ENCODE peak calls at places on chromosomes 6 and 20, in four cellular contexts. F, L, W and U are unnamed samples.

GRCh38 chr6:158863646-158864045 is 44.5 kb upstream of the EZR start:
- DNase-seq in F (no peak), L (no peak), W (no peak), U (no peak)

GRCh38 chr6:164398647-164399046 is 910.8 kb downstream of the C6orf118 start:
- DNase-seq in F (no peak), L (no peak), W (no peak), U (no peak)

GRCh38 chr6:11366183-11366933 is 133.9 kb upstream of the NEDD9 start:
- DNase-seq in F (no peak), L (peak; percentile 16), W (no peak), U (no peak)

GRCh38 chr6:14088600-14089168 is 28.9 kb upstream of the CD83 start:
- DNase-seq in F (no peak), L (no peak), W (no peak), U (no peak)

GRCh38 chr6:56459030-56459805 is 183.5 kb downstream of the DST start:
- DNase-seq in F (no peak), L (no peak), W (no peak), U (no peak)

GRCh38 chr6:37624121-37624520 is 73.6 kb downstream of the MDGA1 start:
- DNase-seq in F (no peak), L (no peak), W (no peak), U (no peak)

GRCh38 chr6:112877134-112878100 is 530.3 kb downstream of the RFPL4B start:
- DNase-seq in F (peak; percentile 93), L (no peak), W (no peak), U (no peak)

GRCh38 chr6:168634928-168635327 is 193.9 kb downstream of the SMOC2 start:
- DNase-seq in F (no peak), L (no peak), W (no peak), U (no peak)

GRCh38 chr6:63565058-63565726 is 7.1 kb upstream of the LOC128125822 start:
- DNase-seq in F (no peak), L (no peak), W (no peak), U (no peak)

GRCh38 chr20:409697-410559 is 1.8 kb downstream of the RBCK1 start:
- DNase-seq in F (no peak), L (no peak), W (no peak), U (no peak)

GRCh38 chr6:149473080-149474052 is 11.4 kb downstream of the ZC3H12D start:
- DNase-seq in F (peak; percentile 20), L (no peak), W (no peak), U (no peak)

GRCh38 chr6:168597471-168597875 is 156.5 kb downstream of the SMOC2 start:
- DNase-seq in F (no peak), L (no peak), W (no peak), U (no peak)

GRCh38 chr20:36865861-36866149 is 10.1 kb upstream of the TLDC2 start:
- DNase-seq in F (no peak), L (no peak), W (no peak), U (no peak)

GRCh38 chr20:38725959-38726848 is 1.9 kb downstream of the SLC32A1 start:
- DNase-seq in F (peak; percentile 46), L (peak; percentile 19), W (peak; percentile 84), U (no peak)

GRCh38 chr20:48377940-48378339 is 449.9 kb downstream of the PREX1 start:
- DNase-seq in F (no peak), L (no peak), W (no peak), U (no peak)

GRCh38 chr6:38396209-38396608 is 243.5 kb downstream of the BTBD9 start:
- DNase-seq in F (no peak), L (no peak), W (no peak), U (no peak)

GRCh38 chr20:38196592-38196991 is 31.5 kb upstream of the TGM2 start:
- DNase-seq in F (peak; percentile 97), L (no peak), W (no peak), U (no peak)

GRCh38 chr6:35562060-35562459 is 49.4 kb upstream of the TULP1 start:
- DNase-seq in F (no peak), L (no peak), W (no peak), U (no peak)

GRCh38 chr6:31639449-31639861 is 13.0 kb downstream of the BAG6 start:
- DNase-seq in F (peak; percentile 50), L (no peak), W (no peak), U (no peak)

GRCh38 chr6:84455630-84456029 is 228.2 kb upstream of the CEP162 start:
- DNase-seq in F (peak; percentile 33), L (no peak), W (no peak), U (no peak)

GRCh38 chr6:162078126-162078525 is 649.4 kb downstream of the PRKN start:
- DNase-seq in F (no peak), L (no peak), W (no peak), U (no peak)

GRCh38 chr6:108838101-108838717 is 10.0 kb upstream of the ARMC2 start:
- DNase-seq in F (peak; percentile 19), L (no peak), W (peak; percentile 43), U (no peak)

GRCh38 chr6:157952751-157953479 is 28.7 kb upstream of the SYNJ2 start:
- DNase-seq in F (no peak), L (no peak), W (no peak), U (no peak)

GRCh38 chr6:40946738-40947301 is 92.2 kb downstream of the UNC5CL start:
- DNase-seq in F (no peak), L (no peak), W (no peak), U (no peak)

GRCh38 chr6:169157474-169158181 is 96.0 kb downstream of the THBS2 start:
- DNase-seq in F (no peak), L (no peak), W (no peak), U (no peak)

GRCh38 chr6:36340671-36341454 is 4.2 kb upstream of the BNIP5 start:
- DNase-seq in F (peak; percentile 95), L (peak; percentile 53), W (peak; percentile 45), U (no peak)

GRCh38 chr20:34472246-34472925 is 43.8 kb upstream of the DYNLRB1 start:
- DNase-seq in F (peak; percentile 50), L (no peak), W (no peak), U (no peak)

GRCh38 chr6:96562886-96563285 is at the start of gene FHL5:
- DNase-seq in F (peak; percentile 2), L (no peak), W (no peak), U (no peak)

GRCh38 chr20:58892126-58892931 is 39.8 kb downstream of the GNAS start:
- DNase-seq in F (peak; percentile 59), L (peak; percentile 57), W (peak; percentile 67), U (no peak)

GRCh38 chr20:47262365-47263013 is 94.0 kb downstream of the ZMYND8 start:
- DNase-seq in F (no peak), L (no peak), W (no peak), U (no peak)

GRCh38 chr6:39936857-39937256 is 2.6 kb upstream of the MOCS1 start:
- DNase-seq in F (no peak), L (no peak), W (no peak), U (no peak)

GRCh38 chr6:63923139-63923739 is 287.6 kb downstream of the PHF3 start:
- DNase-seq in F (peak; percentile 63), L (no peak), W (no peak), U (no peak)

GRCh38 chr6:48111143-48111506 is at the start of gene PTCHD4:
- DNase-seq in F (peak; percentile 61), L (no peak), W (no peak), U (no peak)

GRCh38 chr6:116268589-116269293 is 11.0 kb downstream of the TSPYL1 start:
- DNase-seq in F (peak; percentile 87), L (no peak), W (no peak), U (peak; percentile 89)

GRCh38 chr6:116263353-116263752 is 9.5 kb upstream of the TSPYL4 start:
- DNase-seq in F (no peak), L (no peak), W (no peak), U (no peak)

GRCh38 chr6:116266803-116267202 is 12.9 kb downstream of the TSPYL1 start:
- DNase-seq in F (no peak), L (no peak), W (no peak), U (no peak)

GRCh38 chr6:116267879-116268588 is 11.7 kb downstream of the TSPYL1 start:
- DNase-seq in F (no peak), L (no peak), W (no peak), U (no peak)

DNA sequence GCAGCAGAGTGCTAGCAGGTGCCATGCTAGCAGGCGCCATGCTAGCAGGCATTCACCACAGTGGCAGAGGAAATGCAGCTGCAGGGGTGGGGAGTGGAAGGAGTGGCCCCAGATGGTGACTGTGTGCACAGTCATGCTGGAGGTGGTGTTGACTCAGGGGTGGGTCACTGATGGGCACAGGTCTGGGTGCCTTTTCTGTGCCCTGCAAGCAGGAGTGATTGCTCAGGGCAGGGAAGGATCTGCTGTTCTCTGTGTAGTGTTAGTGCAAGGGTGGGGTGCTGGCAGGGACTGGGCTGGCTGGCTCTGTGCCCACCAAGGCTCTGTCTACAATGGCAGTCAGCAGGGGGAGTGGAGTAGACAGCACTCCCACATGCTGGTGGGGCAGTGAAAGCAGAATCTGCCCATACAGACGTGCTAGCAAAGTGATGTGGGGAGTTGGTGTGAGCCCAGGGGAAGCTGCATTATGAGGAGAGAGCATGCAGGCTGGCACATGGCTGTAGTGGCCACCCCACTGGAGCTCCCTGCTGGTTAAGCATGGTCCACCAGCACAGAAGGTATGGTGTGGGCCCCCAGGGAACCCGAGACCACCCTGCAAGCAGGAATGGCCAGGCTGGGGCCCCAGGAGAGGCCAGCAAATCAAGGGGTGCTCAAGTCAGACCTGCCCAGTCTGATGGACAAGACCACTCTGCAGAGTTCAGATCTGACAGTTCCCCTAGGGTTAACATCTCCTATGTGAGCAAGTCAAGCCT is 11.4 kb upstream of the TSPYL4 start:
- DNase-seq in F (peak; percentile 22), L (no peak), W (no peak), U (no peak)
- H3K4me3 ChIP-seq in F (no peak overlapping the region), L (no peak overlapping the region), W (no peak overlapping the region), U (no peak overlapping the region)

DNA sequence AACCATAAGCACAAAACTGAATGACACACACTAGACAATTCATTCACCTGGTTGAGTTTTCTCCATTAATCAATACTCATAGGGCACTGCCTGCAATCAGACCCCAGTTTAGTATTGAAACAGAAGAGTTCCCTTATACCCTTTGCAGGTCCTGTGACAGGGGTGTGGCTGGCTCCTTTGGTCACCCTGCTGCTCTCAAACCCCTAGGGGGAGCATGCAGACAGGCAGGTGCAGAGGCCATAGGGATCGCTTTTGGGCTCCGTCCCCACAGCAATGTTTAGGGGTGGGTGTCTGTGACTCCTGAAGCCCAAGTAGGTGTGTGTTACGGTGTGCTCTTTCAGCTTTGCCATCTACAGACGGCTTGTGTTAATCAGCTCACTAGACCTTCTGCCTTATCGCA is 210.4 kb downstream of the CENPW start:
- DNase-seq in F (no peak), L (no peak), W (no peak), U (no peak)
- H3K4me3 ChIP-seq in F (no peak overlapping the region), L (no peak overlapping the region), W (no peak overlapping the region), U (no peak overlapping the region)

GRCh38 chr20:21513181-21513663 is 642 bp downstream of the NKX2-2 start:
- DNase-seq in F (no peak), L (no peak), W (no peak), U (no peak)

GRCh38 chr20:21510995-21511394 is 2.9 kb downstream of the NKX2-2 start:
- DNase-seq in F (no peak), L (no peak), W (no peak), U (no peak)

GRCh38 chr20:21511485-21511849 is 2.4 kb downstream of the NKX2-2 start:
- DNase-seq in F (no peak), L (no peak), W (no peak), U (no peak)

GRCh38 chr20:21512634-21513180 is 1.2 kb downstream of the NKX2-2 start:
- DNase-seq in F (no peak), L (no peak), W (no peak), U (no peak)

GRCh38 chr20:21511850-21512633 is 1.8 kb downstream of the NKX2-2 start:
- DNase-seq in F (no peak), L (no peak), W (no peak), U (no peak)
- H3K4me3 ChIP-seq in F (no peak overlapping the region), L (peak overlapping the region; percentile 30), W (no peak overlapping the region), U (peak overlapping the region; percentile 93)

GRCh38 chr6:107819976-107820551 is 4.0 kb downstream of the SCML4 start:
- DNase-seq in F (peak; percentile 5), L (peak; percentile 19), W (peak; percentile 44), U (no peak)
- H3K4me3 ChIP-seq in F (no peak overlapping the region), L (peak overlapping the region; percentile 92), W (no peak overlapping the region), U (peak overlapping the region; percentile 65)